ENCODE peak calls at places on chromosomes 5 and 9, in five cellular contexts. Q is Peyer's patch, C is esophagus squamous epithelium, D is breast epithelium, M is right lobe of liver. A is an unnamed sample.

GRCh38 chr5:146667633-146668032 is 151.6 kb upstream of the GPR151 start:
- DNase-seq in Q (no peak), C (no peak), D (no peak), M (no peak), A (no peak)

GRCh38 chr9:127803507-127804352 is 1.0 kb downstream of the FPGS start:
- DNase-seq in Q (no peak), C (no peak), D (no peak), M (peak), A (no peak)

GRCh38 chr5:40689442-40689841 is 9.7 kb downstream of the PTGER4 start:
- DNase-seq in Q (no peak), C (no peak), D (no peak), M (no peak), A (no peak)

GRCh38 chr5:68746220-68747076 is 347.4 kb upstream of the SLC30A5 start:
- DNase-seq in Q (no peak), C (no peak), D (peak), M (peak), A (no peak)

GRCh38 chr5:111083323-111083722 is 8.8 kb upstream of the WDR36 start:
- DNase-seq in Q (no peak), C (no peak), D (no peak), M (no peak), A (no peak)

GRCh38 chr9:96317335-96317980 is 15.5 kb upstream of the HSD17B3 start:
- DNase-seq in Q (peak), C (no peak), D (no peak), M (no peak), A (peak)

GRCh38 chr9:87147803-87148202 is 200.5 kb upstream of the GAS1 start:
- DNase-seq in Q (no peak), C (no peak), D (no peak), M (no peak), A (peak)

GRCh38 chr5:39716532-39716971 is 291.8 kb upstream of the DAB2 start:
- DNase-seq in Q (no peak), C (no peak), D (no peak), M (peak), A (peak)

GRCh38 chr5:177256296-177256695 is 47.2 kb downstream of the RAB24 start:
- DNase-seq in Q (no peak), C (no peak), D (no peak), M (no peak), A (no peak)

GRCh38 chr9:69455311-69455710 is 130.3 kb downstream of the ENTREP1 start:
- DNase-seq in Q (no peak), C (no peak), D (no peak), M (no peak), A (no peak)

GRCh38 chr5:73966411-73966810 is 340.4 kb downstream of the ARHGEF28 start:
- DNase-seq in Q (no peak), C (no peak), D (no peak), M (no peak), A (no peak)

GRCh38 chr9:135370411-135371375 is 108.9 kb upstream of the PPP1R26 start:
- DNase-seq in Q (no peak), C (no peak), D (no peak), M (no peak), A (no peak)

GRCh38 chr5:6461793-6462650 is 13.4 kb downstream of the UBE2QL1 start:
- DNase-seq in Q (no peak), C (no peak), D (no peak), M (no peak), A (peak)

GRCh38 chr5:79800979-79801827 is 111.6 kb downstream of the CMYA5 start:
- DNase-seq in Q (no peak), C (no peak), D (no peak), M (no peak), A (no peak)

GRCh38 chr9:93116049-93116961 is 17.7 kb downstream of the NINJ1 start:
- DNase-seq in Q (peak), C (no peak), D (peak), M (peak), A (peak)

GRCh38 chr5:132059696-132060500 is 557 bp upstream of the IL3 start:
- DNase-seq in Q (peak), C (no peak), D (no peak), M (peak), A (peak)

GRCh38 chr9:1946506-1946905 is 68.6 kb upstream of the SMARCA2 start:
- DNase-seq in Q (no peak), C (no peak), D (no peak), M (no peak), A (no peak)

GRCh38 chr5:79397080-79397479 is 116.9 kb downstream of the HOMER1 start:
- DNase-seq in Q (no peak), C (no peak), D (no peak), M (no peak), A (no peak)

GRCh38 chr9:96344458-96345180 is 38.9 kb downstream of the SLC35D2 start:
- DNase-seq in Q (peak), C (peak), D (peak), M (no peak), A (peak)

GRCh38 chr9:73200694-73201432 is 49.2 kb downstream of the ANXA1 start:
- DNase-seq in Q (no peak), C (no peak), D (no peak), M (no peak), A (no peak)

GRCh38 chr9:18238254-18238653 is 235.7 kb upstream of the ADAMTSL1 start:
- DNase-seq in Q (no peak), C (no peak), D (no peak), M (no peak), A (no peak)

GRCh38 chr9:112493738-112494137 is 7.1 kb downstream of the KIAA1958 start:
- DNase-seq in Q (no peak), C (no peak), D (no peak), M (no peak), A (no peak)

GRCh38 chr9:76891874-76892273 is 14.0 kb downstream of the PRUNE2 start:
- DNase-seq in Q (no peak), C (no peak), D (no peak), M (no peak), A (no peak)

GRCh38 chr5:110161162-110161561 is 471.4 kb downstream of the MAN2A1 start:
- DNase-seq in Q (no peak), C (no peak), D (no peak), M (no peak), A (no peak)

GRCh38 chr5:92861531-92862285 is 719.3 kb downstream of the NR2F1-AS1 start:
- DNase-seq in Q (no peak), C (no peak), D (no peak), M (no peak), A (no peak)

GRCh38 chr5:86115164-86115563 is 502.6 kb upstream of the COX7C start:
- DNase-seq in Q (no peak), C (no peak), D (no peak), M (no peak), A (no peak)

GRCh38 chr5:169610606-169611005 is 26.5 kb upstream of the DOCK2 start:
- DNase-seq in Q (no peak), C (no peak), D (no peak), M (no peak), A (no peak)

GRCh38 chr5:150153957-150154617 is 1.6 kb downstream of the PDGFRB start:
- DNase-seq in Q (no peak), C (no peak), D (no peak), M (no peak), A (peak)

GRCh38 chr5:150154618-150155134 is 969 bp downstream of the PDGFRB start:
- DNase-seq in Q (no peak), C (no peak), D (no peak), M (no peak), A (no peak)

GRCh38 chr5:150152636-150153462 is 2.8 kb downstream of the PDGFRB start:
- DNase-seq in Q (no peak), C (no peak), D (no peak), M (no peak), A (no peak)

GRCh38 chr5:150155258-150156032 is at the start of gene PDGFRB:
- DNase-seq in Q (peak), C (no peak), D (peak), M (no peak), A (peak)

GRCh38 chr5:150153483-150153882 is 2.2 kb downstream of the PDGFRB start:
- DNase-seq in Q (no peak), C (no peak), D (no peak), M (no peak), A (no peak)
- H3K4me3 ChIP-seq in Q (peak), C (peak), D (peak), M (no peak), A (peak)

GRCh38 chr5:37495668-37496067 is 116.5 kb downstream of the WDR70 start:
- DNase-seq in Q (no peak), C (no peak), D (no peak), M (no peak), A (no peak)

GRCh38 chr5:37494756-37495155 is 115.6 kb downstream of the WDR70 start:
- DNase-seq in Q (no peak), C (no peak), D (no peak), M (no peak), A (no peak)

GRCh38 chr5:37492778-37493555 is 113.8 kb downstream of the WDR70 start:
- DNase-seq in Q (no peak), C (no peak), D (no peak), M (no peak), A (no peak)

GRCh38 chr5:37496902-37497445 is 117.9 kb downstream of the WDR70 start:
- DNase-seq in Q (no peak), C (no peak), D (no peak), M (no peak), A (no peak)

DNA sequence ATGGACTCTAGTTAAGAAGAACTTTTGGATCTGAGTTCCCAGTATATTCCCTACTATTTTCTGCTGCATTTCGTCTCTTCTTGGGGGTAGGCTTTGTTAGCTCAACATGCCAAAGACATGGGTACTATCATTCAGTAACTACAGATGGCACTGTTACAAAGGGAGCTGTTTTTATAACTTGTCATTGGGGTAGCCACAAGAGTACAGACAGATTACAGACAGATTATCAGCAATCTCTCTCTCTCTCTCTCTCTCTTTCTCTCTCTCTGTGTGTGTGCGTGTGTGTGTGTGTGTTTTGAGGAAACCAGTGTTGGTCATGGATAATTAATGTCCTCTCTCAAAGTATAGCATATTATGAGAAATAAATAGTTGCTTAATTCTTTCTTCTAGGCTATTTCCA is 116.1 kb downstream of the WDR70 start:
- DNase-seq in Q (no peak), C (no peak), D (no peak), M (no peak), A (no peak)
- TF ChIP-seq CTCF in Q (peak), C (no peak), D (no peak), M (no peak), A (no peak)

DNA sequence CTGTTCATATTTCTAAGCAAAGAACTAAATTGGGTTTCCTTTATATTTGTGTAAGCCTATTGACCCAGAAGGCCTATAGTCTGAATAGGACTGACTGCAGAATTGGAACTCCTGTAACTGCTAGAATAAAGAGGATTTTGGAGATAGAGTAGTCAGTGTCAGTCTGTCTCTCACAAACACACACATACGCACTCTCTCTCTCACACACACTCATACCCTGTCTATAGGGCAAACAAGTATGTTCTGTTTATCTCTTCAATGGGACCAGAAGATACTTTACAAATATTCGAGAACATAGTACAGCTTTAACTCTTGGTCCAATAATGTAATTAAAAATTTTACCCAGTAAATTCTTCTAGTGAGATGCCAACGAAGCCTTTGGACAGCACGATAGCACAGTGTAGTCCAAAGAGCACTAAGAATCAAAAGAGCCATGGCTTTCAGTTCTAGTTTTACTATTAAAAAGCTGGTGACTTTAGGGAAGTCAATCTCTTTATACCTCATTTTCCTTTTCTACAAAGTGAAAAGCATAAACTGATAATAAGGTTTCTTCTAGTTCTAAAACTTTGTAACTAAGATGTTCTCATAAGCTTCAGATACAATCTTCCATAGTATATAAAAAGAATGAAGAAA is 19.3 kb downstream of the ABHD17B start:
- DNase-seq in Q (no peak), C (no peak), D (no peak), M (no peak), A (no peak)
- TF ChIP-seq POLR2A in Q (no peak), C (no peak), D (no peak), M (no peak), A (no peak)

GRCh38 chr5:180350711-180351110 is 2.4 kb downstream of the GFPT2 start:
- DNase-seq in Q (no peak), C (no peak), D (no peak), M (no peak), A (no peak)

GRCh38 chr5:180349391-180349790 is 3.7 kb downstream of the GFPT2 start:
- DNase-seq in Q (no peak), C (no peak), D (no peak), M (no peak), A (no peak)

GRCh38 chr5:180352116-180352975 is 790 bp downstream of the GFPT2 start:
- DNase-seq in Q (no peak), C (no peak), D (peak), M (no peak), A (peak)

GRCh38 chr5:180348316-180348715 is 4.8 kb downstream of the GFPT2 start:
- DNase-seq in Q (no peak), C (no peak), D (no peak), M (no peak), A (no peak)

GRCh38 chr5:180350296-180350695 is 2.8 kb downstream of the GFPT2 start:
- DNase-seq in Q (no peak), C (no peak), D (no peak), M (no peak), A (no peak)
- H3K4me3 ChIP-seq in Q (no peak), C (no peak), D (no peak), M (no peak), A (no peak)

DNA sequence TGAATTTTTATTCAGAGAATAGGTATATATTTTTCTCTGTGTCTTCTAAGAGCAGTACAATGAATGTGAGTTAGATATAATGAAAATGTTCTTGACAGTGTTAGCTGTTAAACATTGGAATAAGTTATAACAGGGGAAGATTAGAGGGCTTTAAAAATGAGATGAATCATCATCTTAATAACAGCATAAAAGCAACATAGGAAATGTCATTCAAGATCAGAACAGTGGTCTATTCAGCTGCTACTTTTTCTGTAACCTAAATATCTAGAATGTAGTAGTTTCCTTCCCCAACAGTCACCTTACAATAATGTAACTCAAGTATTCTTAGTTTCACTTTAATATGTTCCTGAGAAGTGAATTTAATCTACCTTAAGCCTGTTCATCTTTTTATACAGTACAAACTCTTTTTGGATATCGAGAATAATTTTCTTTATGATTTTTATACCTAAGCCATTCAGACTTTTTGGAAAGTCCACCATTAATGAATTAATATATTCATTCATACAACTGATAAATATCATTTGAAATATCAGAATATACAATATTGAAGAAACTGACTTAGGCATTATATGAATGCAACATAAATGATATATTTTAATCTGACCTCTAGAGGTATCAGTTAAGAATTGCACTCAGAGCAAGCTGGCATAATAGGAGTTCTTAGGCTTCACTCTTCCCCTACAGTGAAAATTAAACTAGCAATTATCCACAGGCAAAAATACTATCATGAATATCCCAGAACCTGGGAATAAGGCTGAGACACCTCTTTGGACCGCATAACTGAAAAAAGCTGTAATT is 66.1 kb upstream of the EDIL3 start:
- DNase-seq in Q (no peak), C (no peak), D (no peak), M (no peak), A (no peak)
- TF ChIP-seq CTCF in Q (no peak), C (no peak), D (no peak), M (peak), A (no peak)

A was measured in testis.